ENCODE peak calls at places on chromosomes 16 and 17, in seven cellular contexts. A, J, F, K, D, O and B are unnamed samples.

GRCh38 chr17:78272914-78273258 is 41.5 kb downstream of the TMEM235 start:
- ATAC-seq in J (no peak), K (no peak), D (peak), O (no peak), F (no peak), A (no peak), B (no peak)

GRCh38 chr16:48963901-48964615 is 317.6 kb downstream of the CBLN1 start:
- ATAC-seq in A (no peak), J (no peak), F (peak), O (no peak), D (no peak), K (peak), B (no peak)

GRCh38 chr16:49788505-49788904 is 67.4 kb downstream of the ZNF423 start:
- ATAC-seq in J (peak), F (no peak), K (no peak), D (no peak), A (no peak), O (no peak), B (peak)

GRCh38 chr17:50893183-50893993 is 27.2 kb upstream of the TOB1 start:
- ATAC-seq in J (peak), K (peak), F (peak), A (no peak), D (peak), O (no peak), B (peak)

GRCh38 chr16:27236635-27237228 is 31.8 kb downstream of the NSMCE1 start:
- ATAC-seq in J (no peak), F (no peak), D (no peak), K (no peak), A (no peak), O (no peak), B (no peak)

GRCh38 chr17:59756236-59756818 is 48.9 kb downstream of the VMP1 start:
- ATAC-seq in F (peak), J (no peak), K (peak), A (no peak), D (no peak), O (no peak), B (no peak)

GRCh38 chr16:70437582-70438324 is 1.1 kb downstream of the ST3GAL2 start:
- ATAC-seq in F (no peak), J (no peak), K (no peak), D (no peak), A (peak), O (no peak), B (no peak)

GRCh38 chr16:88705746-88706287 is 391 bp downstream of the RNF166 start:
- ATAC-seq in A (no peak), J (peak), K (peak), F (peak), D (peak), O (no peak), B (peak)

GRCh38 chr17:40615295-40615988 is 32.2 kb downstream of the SMARCE1 start:
- ATAC-seq in J (peak), F (peak), A (peak), O (peak), K (peak), D (peak), B (no peak)

GRCh38 chr16:14069818-14070217 is 1.3 kb upstream of the MRTFB start:
- ATAC-seq in F (no peak), A (no peak), J (no peak), O (no peak), K (no peak), D (no peak), B (no peak)

GRCh38 chr16:71911121-71911520 is 15.8 kb downstream of the IST1 start:
- ATAC-seq in D (no peak), J (no peak), O (no peak), K (no peak), F (no peak), A (no peak), B (no peak)

GRCh38 chr17:67617304-67617899 is 100.3 kb upstream of the NOL11 start:
- ATAC-seq in D (no peak), F (no peak), K (no peak), A (no peak), J (no peak), O (no peak), B (no peak)

GRCh38 chr16:57539072-57539796 is 2.9 kb upstream of the CCDC102A start:
- ATAC-seq in O (no peak), K (no peak), F (no peak), A (peak), J (no peak), D (no peak), B (no peak)

GRCh38 chr17:57357830-57358426 is 101.6 kb downstream of the MSI2 start:
- ATAC-seq in D (no peak), F (no peak), O (no peak), K (no peak), J (no peak), A (peak), B (no peak)

GRCh38 chr17:35167046-35167445 is 19.4 kb downstream of the UNC45B start:
- ATAC-seq in A (no peak), D (no peak), F (no peak), J (no peak), K (no peak), O (no peak), B (no peak)

GRCh38 chr16:11240636-11241473 is 15.1 kb downstream of the SOCS1 start:
- ATAC-seq in F (no peak), O (no peak), A (no peak), K (no peak), D (no peak), J (peak), B (no peak)

GRCh38 chr16:30761427-30761927 is 385 bp downstream of the CFAP119 start:
- ATAC-seq in A (peak), D (peak), J (peak), O (no peak), F (peak), K (peak), B (peak)

GRCh38 chr17:43702636-43703035 is 40.9 kb upstream of the MEOX1 start:
- ATAC-seq in O (peak), J (no peak), F (no peak), A (peak), K (peak), D (no peak), B (no peak)

GRCh38 chr16:11949527-11949926 is 7.7 kb upstream of the NPIPB2 start:
- ATAC-seq in K (peak), J (peak), D (peak), O (peak), F (peak), A (peak), B (peak)

GRCh38 chr17:27523712-27524111 is 67.5 kb downstream of the KSR1 start:
- ATAC-seq in J (no peak), O (no peak), D (no peak), F (no peak), K (no peak), A (no peak), B (no peak)

GRCh38 chr16:56764835-56765234 is 34.9 kb downstream of the NUP93 start:
- ATAC-seq in K (no peak), O (no peak), A (no peak), J (no peak), F (no peak), D (no peak), B (no peak)

GRCh38 chr16:59878479-59878878 is 1144.4 kb upstream of the GOT2 start:
- ATAC-seq in A (no peak), K (peak), D (no peak), J (no peak), O (no peak), F (no peak), B (no peak)

DNA sequence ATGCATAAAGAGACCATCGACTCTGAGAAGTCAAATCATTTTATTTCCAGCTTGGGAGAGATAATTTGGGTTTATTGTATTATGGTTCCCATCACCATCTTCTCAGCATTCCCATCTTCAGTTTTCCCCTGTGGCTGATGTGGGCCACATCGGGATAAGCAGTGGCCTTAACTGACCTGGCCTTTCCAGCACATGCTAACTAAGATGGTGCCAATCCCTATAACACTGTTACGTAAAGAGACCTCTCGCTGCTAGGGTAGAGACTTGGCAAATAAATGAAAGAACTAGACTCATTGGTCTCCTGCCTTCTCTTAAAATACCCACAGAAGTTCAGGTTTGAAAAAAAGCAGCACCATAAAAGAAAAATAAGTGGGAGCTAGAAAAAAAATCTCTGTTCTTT is 49.4 kb downstream of the VPS35L start:
- ATAC-seq in F (no peak), O (no peak), D (no peak), K (no peak), J (peak), A (no peak), B (no peak)
- H3K27ac ChIP-seq in F (no peak), O (no peak), D (no peak), K (no peak), J (no peak), A (no peak), B (no peak)

GRCh38 chr16:78562156-78562555 is 462.7 kb downstream of the WWOX start:
- ATAC-seq in F (no peak), K (no peak), D (no peak), A (no peak), O (no peak), J (no peak), B (no peak)
- H3K27ac ChIP-seq in F (no peak), K (no peak), D (no peak), A (no peak), O (no peak), J (no peak), B (no peak)

DNA sequence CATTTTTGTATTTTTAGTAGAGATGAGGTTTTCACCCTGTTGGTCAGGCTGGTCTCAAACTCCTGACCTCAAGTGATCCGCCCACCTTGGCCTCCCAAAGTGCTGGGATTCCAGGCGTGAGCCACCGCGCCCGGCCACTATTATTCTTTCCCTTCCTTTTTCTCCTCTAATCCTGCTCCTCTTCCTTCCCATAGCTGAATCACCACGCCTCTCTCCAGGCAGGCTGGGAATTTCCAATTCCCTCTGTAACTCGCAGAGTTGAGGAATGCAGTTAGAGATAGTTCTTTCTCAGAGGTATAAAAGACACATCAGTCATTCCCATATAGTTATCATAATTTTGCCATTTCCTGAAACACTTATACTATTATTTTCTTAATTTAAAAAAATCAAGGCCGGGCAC is 11.2 kb downstream of the METTL16 start:
- ATAC-seq in A (no peak), D (no peak), F (no peak), J (no peak), K (no peak), O (no peak), B (no peak)
- H3K27ac ChIP-seq in A (no peak), D (no peak), F (no peak), J (no peak), K (no peak), O (no peak), B (no peak)

DNA sequence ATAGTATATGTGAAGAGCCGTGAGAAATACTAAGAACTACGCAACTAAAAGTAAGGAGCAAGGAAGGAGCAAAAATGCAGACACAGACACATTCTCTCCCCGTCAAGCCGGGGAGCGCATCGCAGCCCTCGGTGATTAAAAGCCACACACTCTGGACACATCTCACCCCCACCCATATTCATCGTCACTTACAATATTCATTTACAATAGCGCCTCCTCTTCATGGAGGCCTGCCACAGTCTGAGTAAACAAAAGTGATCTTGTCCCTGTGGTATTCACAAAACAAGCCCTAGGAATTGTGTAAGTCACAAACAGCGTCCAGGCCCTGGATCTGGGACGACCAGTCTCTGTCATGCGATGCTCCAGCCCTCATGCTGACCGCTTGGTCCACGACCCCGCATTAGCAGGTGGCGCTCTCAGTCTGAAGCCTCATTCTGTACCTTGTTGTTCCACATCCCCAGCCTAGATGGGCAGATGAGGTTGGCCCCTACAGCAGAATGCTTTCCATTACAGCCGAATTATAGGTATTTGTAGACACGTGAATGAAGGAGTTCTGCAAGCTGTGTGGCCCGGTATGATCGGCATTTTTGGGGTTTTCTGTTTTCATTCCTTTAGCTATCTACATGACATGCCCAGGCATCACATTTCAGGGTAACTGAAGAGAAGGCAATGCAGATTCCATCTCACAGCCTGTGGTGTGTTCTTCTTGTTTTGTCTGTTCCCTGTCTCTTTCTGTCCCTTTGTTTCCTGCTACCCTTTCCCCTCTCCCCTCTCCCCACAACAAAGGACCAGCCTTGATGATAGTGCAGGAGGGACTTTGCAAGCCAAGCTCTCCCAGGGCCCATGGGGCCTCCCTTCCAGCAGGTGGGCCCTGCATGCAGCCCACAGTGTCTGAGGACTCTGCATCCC is 207.1 kb downstream of the RPTOR start:
- ATAC-seq in F (no peak), D (no peak), J (no peak), A (no peak), K (no peak), O (peak), B (peak)
- H3K27ac ChIP-seq in F (no peak), D (no peak), J (no peak), A (no peak), K (peak), O (peak), B (peak)

DNA sequence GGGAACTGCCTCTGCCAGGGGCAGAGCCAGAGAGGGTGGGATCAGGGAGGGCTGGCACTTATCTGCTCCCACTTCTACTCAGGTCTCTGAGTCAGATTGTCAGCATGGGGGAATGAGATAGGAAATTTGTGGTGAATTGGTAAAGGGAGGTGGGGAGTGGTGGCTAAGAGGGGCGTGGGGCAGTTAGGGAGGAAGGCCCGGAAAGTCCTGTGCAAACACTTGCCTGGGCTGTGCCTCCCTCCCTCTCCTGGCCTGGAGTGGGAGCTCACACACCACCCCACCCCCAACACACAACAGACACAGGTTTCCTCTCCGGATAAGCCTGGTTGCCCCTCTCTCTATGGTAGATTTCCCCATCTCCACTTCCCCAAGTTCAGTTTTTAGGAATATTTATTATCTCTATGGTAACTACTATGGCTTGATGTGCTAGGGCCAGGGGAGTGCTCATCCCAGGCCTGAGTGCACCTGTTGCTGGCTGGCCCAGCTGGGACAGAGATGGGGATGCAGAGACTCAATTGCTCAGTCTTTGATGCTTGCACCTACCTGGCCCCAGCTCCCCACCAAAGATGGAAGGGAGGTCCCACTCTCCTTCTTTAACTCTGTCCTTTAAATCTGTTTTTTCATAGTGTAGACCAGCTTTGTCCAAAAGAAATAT is 2.7 kb downstream of the SPNS2 start:
- ATAC-seq in D (no peak), J (no peak), F (no peak), K (no peak), A (no peak), O (no peak), B (no peak)
- H3K27ac ChIP-seq in D (peak), J (peak), F (no peak), K (no peak), A (no peak), O (no peak), B (no peak)

GRCh38 chr17:8223356-8224063 is 13.1 kb upstream of the AURKB start:
- ATAC-seq in J (peak), A (peak), O (no peak), K (peak), D (peak), F (no peak), B (no peak)

GRCh38 chr17:8225813-8226535 is 15.6 kb upstream of the AURKB start:
- ATAC-seq in D (no peak), A (peak), K (peak), J (no peak), O (peak), F (peak), B (no peak)

GRCh38 chr17:8227238-8227581 is 16.8 kb upstream of the AURKB start:
- ATAC-seq in J (no peak), K (no peak), D (no peak), O (no peak), F (no peak), A (no peak), B (no peak)

GRCh38 chr17:8224891-8225812 is 14.8 kb upstream of the AURKB start:
- ATAC-seq in K (no peak), A (no peak), O (no peak), D (no peak), F (no peak), J (no peak), B (no peak)

DNA sequence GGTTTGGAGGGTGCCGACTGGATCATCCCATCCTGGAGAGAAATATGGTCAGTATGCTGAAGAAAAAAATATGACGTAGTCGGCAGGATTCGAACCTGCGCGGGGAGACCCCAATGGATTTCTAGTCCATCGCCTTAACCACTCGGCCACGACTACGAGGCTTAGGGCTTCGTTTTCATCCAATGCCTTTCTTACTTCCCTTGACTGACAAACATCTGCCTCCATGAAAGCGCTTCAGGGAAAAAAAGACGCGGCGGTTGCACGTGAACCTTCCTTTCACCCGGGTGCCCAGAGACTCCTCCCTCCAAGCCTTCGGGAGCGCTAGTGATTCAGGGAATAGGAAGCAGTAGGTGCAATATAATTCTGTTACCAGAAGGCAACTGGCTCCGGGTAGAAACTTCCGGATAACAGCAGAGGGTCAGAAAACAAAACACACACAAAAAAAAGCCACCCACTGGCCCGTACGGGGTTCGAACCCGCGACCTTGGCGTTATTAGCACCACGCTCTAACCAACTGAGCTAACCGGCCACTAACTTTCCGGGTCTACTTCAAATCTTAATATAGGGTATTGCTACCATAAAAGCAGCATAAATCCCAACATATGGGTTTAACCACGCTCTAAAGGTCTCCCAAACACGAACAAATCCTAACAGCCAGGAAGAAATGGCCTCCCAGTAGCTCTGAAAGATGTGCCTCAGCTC is 16.3 kb upstream of the AURKB start:
- ATAC-seq in A (peak), O (no peak), F (peak), D (peak), K (peak), J (peak), B (peak)
- H3K27ac ChIP-seq in A (peak), O (peak), F (peak), D (peak), K (peak), J (peak), B (peak)

GRCh38 chr16:398551-399277 is 1.7 kb downstream of the NME4 start:
- ATAC-seq in O (no peak), K (no peak), A (no peak), D (no peak), F (peak), J (no peak), B (no peak)
- H3K27ac ChIP-seq in O (no peak), K (peak), A (no peak), D (peak), F (peak), J (peak), B (peak)